ENCODE peak calls at places on chromosome 3, in seven cellular contexts. N is GM23338, O is HCT116, U is Panc1, T is HepG2, Z is upper lobe of left lung, X is K562. W is an unnamed sample.

GRCh38 chr3:95627697-95628096 is 1186.7 kb upstream of the EPHA6 start:
- ATAC-seq in N (no peak), O (no peak), U (no peak), T (no peak), Z (no peak), X (no peak), W (no peak)

GRCh38 chr3:17322106-17322793 is 420.2 kb downstream of the TBC1D5 start:
- ATAC-seq in N (no peak), O (no peak), U (no peak), T (no peak), Z (no peak), X (no peak), W (no peak)

GRCh38 chr3:44065311-44065710 is 176.4 kb upstream of the TOPAZ1 start:
- ATAC-seq in N (no peak), O (no peak), U (no peak), T (no peak), Z (peak), X (no peak), W (no peak)

GRCh38 chr3:126549861-126550487 is 8.8 kb downstream of the C3orf22 start:
- ATAC-seq in N (no peak), O (no peak), U (no peak), T (peak), Z (no peak), X (no peak), W (no peak)

GRCh38 chr3:71495708-71496472 is 87.6 kb downstream of the FOXP1 start:
- ATAC-seq in N (peak), O (no peak), U (no peak), T (no peak), Z (no peak), X (peak), W (peak)

GRCh38 chr3:52182203-52182602 is 15.8 kb upstream of the ALAS1 start:
- ATAC-seq in N (no peak), O (no peak), U (no peak), T (peak), Z (no peak), X (peak), W (peak)

GRCh38 chr3:185744997-185745843 is 79.6 kb downstream of the IGF2BP2 start:
- ATAC-seq in N (peak), O (peak), U (peak), T (peak), Z (peak), X (peak), W (no peak)

GRCh38 chr3:152192936-152193672 is 75.6 kb upstream of the MBNL1 start:
- ATAC-seq in N (no peak), O (no peak), U (peak), T (peak), Z (no peak), X (peak), W (no peak)

GRCh38 chr3:183815565-183815943 is 9.8 kb downstream of the MAP6D1 start:
- ATAC-seq in N (peak), O (no peak), U (no peak), T (peak), Z (no peak), X (no peak), W (no peak)

GRCh38 chr3:32951410-32951811 is at the start of gene CCR4:
- ATAC-seq in N (no peak), O (no peak), U (no peak), T (no peak), Z (no peak), X (peak), W (no peak)

GRCh38 chr3:98730338-98730737 is 32.8 kb upstream of the ST3GAL6 start:
- ATAC-seq in N (no peak), O (no peak), U (no peak), T (no peak), Z (no peak), X (no peak), W (no peak)

GRCh38 chr3:45552773-45553371 is 41.7 kb upstream of the LIMD1 start:
- ATAC-seq in N (no peak), O (no peak), U (no peak), T (no peak), Z (no peak), X (no peak), W (no peak)

GRCh38 chr3:159764211-159765024 is 224.2 kb upstream of the IL12A start:
- ATAC-seq in N (peak), O (peak), U (peak), T (peak), Z (peak), X (no peak), W (peak)

GRCh38 chr3:42128526-42128925 is 37.4 kb downstream of the TRAK1 start:
- ATAC-seq in N (no peak), O (no peak), U (no peak), T (no peak), Z (no peak), X (no peak), W (no peak)

GRCh38 chr3:81823086-81823485 is 61.6 kb upstream of the GBE1 start:
- ATAC-seq in N (no peak), O (no peak), U (no peak), T (no peak), Z (no peak), X (no peak), W (no peak)

GRCh38 chr3:18827664-18828063 is 320.6 kb upstream of the KCNH8 start:
- ATAC-seq in N (no peak), O (no peak), U (no peak), T (no peak), Z (no peak), X (no peak), W (no peak)

GRCh38 chr3:47443611-47443995 is 32.1 kb downstream of the SCAP start:
- ATAC-seq in N (peak), O (peak), U (no peak), T (peak), Z (peak), X (no peak), W (peak)

GRCh38 chr3:105608623-105609022 is 241.9 kb downstream of the ALCAM start:
- ATAC-seq in N (peak), O (no peak), U (no peak), T (no peak), Z (no peak), X (no peak), W (no peak)

GRCh38 chr3:135178566-135178965 is 383.5 kb downstream of the EPHB1 start:
- ATAC-seq in N (no peak), O (no peak), U (no peak), T (no peak), Z (no peak), X (no peak), W (no peak)

GRCh38 chr3:70840106-70840870 is 527.9 kb upstream of the MDFIC2 start:
- ATAC-seq in N (peak), O (no peak), U (no peak), T (no peak), Z (no peak), X (no peak), W (no peak)

GRCh38 chr3:124639406-124640237 is 90.6 kb upstream of the UMPS start:
- ATAC-seq in N (no peak), O (no peak), U (no peak), T (no peak), Z (no peak), X (no peak), W (no peak)

GRCh38 chr3:37456270-37456708 is 281.9 kb upstream of the LRRFIP2 start:
- ATAC-seq in N (no peak), O (no peak), U (no peak), T (no peak), Z (peak), X (peak), W (peak)

GRCh38 chr3:182668974-182669373 is 124.3 kb upstream of the ATP11B start:
- ATAC-seq in N (no peak), O (no peak), U (no peak), T (no peak), Z (no peak), X (no peak), W (no peak)

GRCh38 chr3:190617185-190617584 is 103.3 kb downstream of the IL1RAP start:
- ATAC-seq in N (no peak), O (no peak), U (no peak), T (peak), Z (peak), X (no peak), W (peak)

GRCh38 chr3:142586803-142587406 is 8.4 kb upstream of the ATR start:
- ATAC-seq in N (peak), O (peak), U (peak), T (peak), Z (peak), X (peak), W (peak)

GRCh38 chr3:30331519-30331918 is 274.9 kb upstream of the TGFBR2 start:
- ATAC-seq in N (no peak), O (no peak), U (no peak), T (no peak), Z (no peak), X (no peak), W (no peak)

GRCh38 chr3:45592405-45592804 is 2.1 kb upstream of the LIMD1 start:
- ATAC-seq in N (no peak), O (no peak), U (no peak), T (no peak), Z (no peak), X (no peak), W (no peak)

GRCh38 chr3:46017720-46018119 is 9.6 kb downstream of the XCR1 start:
- ATAC-seq in N (no peak), O (no peak), U (no peak), T (no peak), Z (no peak), X (peak), W (no peak)

GRCh38 chr3:45249391-45249790 is 23.3 kb upstream of the TMEM158 start:
- ATAC-seq in N (no peak), O (no peak), U (no peak), T (no peak), Z (no peak), X (no peak), W (no peak)

GRCh38 chr3:133466531-133467386 is 66.9 kb downstream of the BFSP2 start:
- ATAC-seq in N (no peak), O (no peak), U (peak), T (no peak), Z (no peak), X (no peak), W (no peak)

GRCh38 chr3:134294302-134294925 is 43.8 kb upstream of the RYK start:
- ATAC-seq in N (no peak), O (no peak), U (no peak), T (no peak), Z (no peak), X (no peak), W (no peak)

GRCh38 chr3:69777582-69777967 is 38.3 kb downstream of the MITF start:
- ATAC-seq in N (no peak), O (no peak), U (no peak), T (no peak), Z (no peak), X (peak), W (no peak)

GRCh38 chr3:13622356-13622755 is 73.4 kb downstream of the FBLN2 start:
- ATAC-seq in N (no peak), O (no peak), U (no peak), T (peak), Z (no peak), X (no peak), W (no peak)

GRCh38 chr3:196055683-196056270 is 26.1 kb downstream of the TFRC start:
- ATAC-seq in N (no peak), O (peak), U (no peak), T (peak), Z (peak), X (peak), W (peak)

DNA sequence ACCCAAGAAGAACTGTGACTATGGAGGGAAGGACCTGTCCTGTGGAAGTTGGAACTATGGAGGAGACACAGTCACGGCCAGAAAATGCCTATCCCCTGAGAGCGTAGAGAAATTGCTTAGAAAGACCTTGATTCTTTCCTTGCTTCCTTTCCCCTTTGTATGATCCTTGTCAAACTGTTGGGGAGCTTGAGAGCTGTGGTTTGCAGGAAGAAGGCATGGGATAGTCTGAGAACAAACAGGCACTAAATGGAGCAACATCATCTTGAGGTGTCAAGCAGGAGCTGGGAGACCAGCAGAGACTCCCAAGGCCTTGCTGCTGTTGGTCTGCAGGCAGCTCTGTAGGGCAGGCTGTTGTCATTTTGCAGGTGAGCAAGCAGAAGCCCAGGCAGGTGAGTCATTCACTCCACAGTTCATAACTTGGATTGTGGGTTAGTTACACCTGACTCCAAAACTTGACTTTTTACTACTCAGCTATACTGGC is 298.9 kb downstream of the LRTM1 start:
- ATAC-seq in N (peak), O (no peak), U (no peak), T (no peak), Z (no peak), X (no peak), W (no peak)
- TF ChIP-seq POLR2AphosphoS5 in N (peak), O (no peak), U (no peak), T (no peak), Z (no peak), X (no peak), W (no peak)

GRCh38 chr3:140630366-140630765 is 47.5 kb upstream of the TRIM42 start:
- ATAC-seq in N (no peak), O (no peak), U (no peak), T (no peak), Z (no peak), X (no peak), W (no peak)

GRCh38 chr3:140628606-140629005 is 49.3 kb upstream of the TRIM42 start:
- ATAC-seq in N (no peak), O (no peak), U (no peak), T (no peak), Z (no peak), X (no peak), W (no peak)

GRCh38 chr3:140629351-140630137 is 48.3 kb upstream of the TRIM42 start:
- ATAC-seq in N (no peak), O (no peak), U (no peak), T (no peak), Z (no peak), X (no peak), W (no peak)

GRCh38 chr3:140627756-140628155 is 50.1 kb upstream of the TRIM42 start:
- ATAC-seq in N (no peak), O (no peak), U (no peak), T (no peak), Z (no peak), X (no peak), W (no peak)

GRCh38 chr3:140630866-140631265 is 47.0 kb upstream of the TRIM42 start:
- ATAC-seq in N (no peak), O (no peak), U (no peak), T (no peak), Z (no peak), X (no peak), W (no peak)
- H3K27ac ChIP-seq in N (no peak), O (no peak), U (no peak), T (no peak), Z (no peak), X (no peak), W (no peak)

DNA sequence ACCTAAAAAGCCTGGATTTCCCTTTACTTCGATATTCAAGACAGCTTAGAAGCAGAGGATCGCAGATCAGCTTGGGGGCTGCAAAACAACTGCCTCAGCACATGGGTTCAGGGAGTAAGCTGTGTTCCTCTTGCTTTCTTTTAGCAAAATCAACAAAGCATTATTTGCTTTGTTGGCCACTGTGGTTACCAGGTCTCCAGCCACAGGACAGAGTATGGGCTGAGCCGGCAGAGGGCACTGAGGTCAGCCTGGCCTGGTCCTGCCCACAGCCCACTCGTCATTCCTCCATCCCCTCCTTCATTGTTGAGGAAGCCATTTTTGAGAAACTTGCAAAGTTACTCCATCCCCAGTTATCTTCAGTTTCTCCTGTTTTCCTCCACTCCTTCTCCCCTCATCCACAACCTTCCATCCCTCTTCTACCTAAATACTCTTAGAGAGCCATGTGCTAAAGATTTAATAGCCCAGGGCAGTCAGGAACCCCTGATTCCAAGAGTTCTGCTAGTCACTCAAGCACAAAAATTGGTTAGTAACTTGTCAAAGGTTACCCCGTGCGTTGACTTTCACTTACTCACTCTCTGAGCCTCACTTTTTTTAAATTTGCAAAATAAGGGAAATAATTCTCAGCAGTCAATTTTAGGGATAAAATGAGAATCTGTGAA is 60.0 kb upstream of the HES1 start:
- ATAC-seq in N (no peak), O (no peak), U (peak), T (peak), Z (peak), X (peak), W (no peak)
- TF ChIP-seq POLR2AphosphoS5 in N (no peak), O (no peak), U (peak), T (no peak), Z (no peak), X (no peak), W (no peak)

DNA sequence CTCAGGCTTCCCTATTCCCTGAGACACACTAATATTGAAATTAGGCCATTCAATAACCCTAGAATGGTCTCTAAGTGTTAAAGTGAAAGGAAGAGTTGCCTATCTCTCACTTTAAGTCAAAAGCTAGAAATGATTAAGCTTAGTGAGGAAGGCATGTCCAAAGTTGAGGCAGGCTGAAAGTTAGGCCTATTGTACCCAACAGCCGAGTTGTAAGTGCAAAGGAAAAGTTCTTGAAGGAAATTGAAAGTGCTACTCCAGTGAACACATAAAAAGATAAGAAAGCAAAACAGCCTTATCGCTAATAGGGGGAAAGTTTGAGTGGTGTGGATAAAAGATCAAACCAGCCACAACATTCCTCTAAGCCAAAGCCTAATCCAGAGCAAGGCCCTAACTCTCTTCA is 117.9 kb upstream of the SPATA12 start:
- ATAC-seq in N (no peak), O (no peak), U (no peak), T (no peak), Z (no peak), X (no peak), W (no peak)
- H3K27ac ChIP-seq in N (no peak), O (no peak), U (no peak), T (no peak), Z (no peak), X (no peak), W (no peak)

GRCh38 chr3:127787071-127787490 is 35.2 kb downstream of the MGLL start:
- ATAC-seq in N (no peak), O (no peak), U (no peak), T (no peak), Z (no peak), X (no peak), W (peak)

GRCh38 chr3:127784865-127785710 is 37.2 kb downstream of the MGLL start:
- ATAC-seq in N (peak), O (no peak), U (no peak), T (peak), Z (peak), X (no peak), W (no peak)

GRCh38 chr3:127785711-127786265 is 36.5 kb downstream of the MGLL start:
- ATAC-seq in N (no peak), O (no peak), U (no peak), T (peak), Z (no peak), X (no peak), W (no peak)

GRCh38 chr3:127787556-127787955 is 34.8 kb downstream of the MGLL start:
- ATAC-seq in N (no peak), O (no peak), U (no peak), T (no peak), Z (no peak), X (no peak), W (no peak)

GRCh38 chr3:127786358-127787070 is 35.8 kb downstream of the MGLL start:
- ATAC-seq in N (no peak), O (no peak), U (no peak), T (no peak), Z (peak), X (no peak), W (peak)
- TF ChIP-seq POLR2AphosphoS5 in N (no peak), O (no peak), U (no peak), T (no peak), Z (no peak), X (no peak), W (peak)

W was measured in gastroesophageal sphincter.